ENCODE peak calls at places on chromosomes 11 and 22, in eight cellular contexts. X is suprapubic skin, T is AG04450, J is fibroblast of lung, Y is pancreas, W is kidney epithelial cell, G is adrenal gland, E is heart left ventricle. K is an unnamed sample.

GRCh38 chr11:69273571-69273970 is 20.4 kb upstream of the MYEOV start:
- DNase-seq in Y (no peak), G (no peak), X (no peak), J (no peak), W (no peak), E (no peak), T (no peak), K (no peak)

GRCh38 chr22:44219101-44219870 is 38.6 kb downstream of the PARVG start:
- DNase-seq in W (no peak), G (no peak), T (no peak), Y (peak; percentile 43), X (no peak), J (no peak), E (no peak), K (no peak)

GRCh38 chr11:66981976-66982578 is 7.0 kb downstream of the C11orf86 start:
- DNase-seq in Y (peak; percentile 74), J (peak; percentile 91), T (peak; percentile 65), X (peak; percentile 88), E (peak; percentile 90), W (peak; percentile 72), G (peak; percentile 97), K (peak; percentile 94)

GRCh38 chr11:105915036-105915435 is 107.0 kb downstream of the MSANTD4 start:
- DNase-seq in X (no peak), T (no peak), J (no peak), E (no peak), W (no peak), G (no peak), Y (no peak), K (no peak)

GRCh38 chr11:70420008-70420464 is 21.7 kb downstream of the CTTN start:
- DNase-seq in G (no peak), Y (no peak), X (no peak), J (peak; percentile 93), T (no peak), E (no peak), W (peak; percentile 42), K (no peak)

GRCh38 chr11:109960831-109961230 is 132.4 kb upstream of the ZC3H12C start:
- DNase-seq in E (peak; percentile 69), W (no peak), G (peak; percentile 94), Y (peak; percentile 68), J (peak; percentile 82), X (peak; percentile 81), T (peak; percentile 50), K (no peak)

GRCh38 chr11:126426820-126427749 is 71.6 kb downstream of the ST3GAL4 start:
- DNase-seq in E (no peak), T (no peak), J (no peak), W (peak; percentile 19), X (no peak), Y (no peak), G (peak; percentile 73), K (no peak)

GRCh38 chr11:32947985-32948384 is 55.4 kb downstream of the QSER1 start:
- DNase-seq in X (no peak), J (no peak), W (no peak), Y (no peak), E (no peak), G (no peak), T (no peak), K (no peak)

GRCh38 chr11:71266114-71266833 is 13.9 kb upstream of the SHANK2 start:
- DNase-seq in E (no peak), W (no peak), Y (no peak), J (no peak), G (no peak), T (no peak), X (peak; percentile 77), K (no peak)

GRCh38 chr11:121099885-121100284 is 1.2 kb upstream of the TECTA start:
- DNase-seq in E (no peak), T (peak; percentile 10), J (peak; percentile 41), Y (no peak), X (no peak), G (no peak), W (no peak), K (no peak)

GRCh38 chr11:87722756-87723599 is 452.3 kb downstream of the RAB38 start:
- DNase-seq in W (no peak), X (no peak), Y (no peak), E (no peak), J (peak; percentile 13), T (no peak), G (peak; percentile 40), K (peak; percentile 26)

GRCh38 chr22:45968003-45968650 is 8.8 kb downstream of the WNT7B start:
- DNase-seq in X (no peak), T (no peak), G (no peak), W (no peak), E (no peak), J (peak; percentile 84), Y (no peak), K (no peak)

GRCh38 chr22:45970709-45971388 is 6.1 kb downstream of the WNT7B start:
- DNase-seq in W (no peak), G (no peak), T (no peak), Y (no peak), E (no peak), X (no peak), J (peak; percentile 72), K (no peak)

GRCh38 chr22:45969801-45970464 is 7.0 kb downstream of the WNT7B start:
- DNase-seq in G (no peak), W (no peak), Y (no peak), E (no peak), T (no peak), X (no peak), J (peak; percentile 25), K (no peak)

GRCh38 chr22:45968751-45969413 is 8.1 kb downstream of the WNT7B start:
- DNase-seq in W (peak; percentile 81), J (peak; percentile 98), G (no peak), T (peak; percentile 66), X (no peak), E (no peak), Y (no peak), K (no peak)

DNA sequence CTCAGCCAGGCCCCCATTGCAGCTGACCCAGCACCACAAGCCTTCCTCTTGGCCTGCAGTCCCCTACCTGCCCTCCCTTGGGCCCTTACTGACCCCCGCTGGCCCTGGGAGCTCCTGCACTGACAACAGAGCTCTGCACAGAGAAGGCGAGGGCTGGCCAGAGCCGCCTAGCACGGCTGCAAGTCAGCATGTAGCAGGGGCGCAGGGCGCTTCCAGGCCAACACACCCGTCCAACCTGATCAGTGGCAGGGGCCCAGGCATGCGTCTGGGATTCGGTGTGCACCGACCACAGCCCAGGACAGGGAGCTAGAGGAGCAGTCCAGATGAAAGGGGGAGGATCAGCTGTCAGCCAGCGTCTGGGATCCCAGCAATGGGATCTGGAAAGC is 7.6 kb downstream of the WNT7B start:
- DNase-seq in W (no peak), G (no peak), X (no peak), E (no peak), Y (no peak), T (no peak), J (no peak), K (peak; percentile 47)
- H3K27me3 ChIP-seq in W (peaks cover 4% of the 10 kb centered on the region), G (peaks cover 56% of the 10 kb centered on the region), X (peaks cover 90% of the 10 kb centered on the region), E (peaks cover 43% of the 10 kb centered on the region), Y (no peaks in the 10 kb centered on the region), T (peaks cover 14% of the 10 kb centered on the region), J (peaks cover 29% of the 10 kb centered on the region), K (peaks cover 36% of the 10 kb centered on the region)

DNA sequence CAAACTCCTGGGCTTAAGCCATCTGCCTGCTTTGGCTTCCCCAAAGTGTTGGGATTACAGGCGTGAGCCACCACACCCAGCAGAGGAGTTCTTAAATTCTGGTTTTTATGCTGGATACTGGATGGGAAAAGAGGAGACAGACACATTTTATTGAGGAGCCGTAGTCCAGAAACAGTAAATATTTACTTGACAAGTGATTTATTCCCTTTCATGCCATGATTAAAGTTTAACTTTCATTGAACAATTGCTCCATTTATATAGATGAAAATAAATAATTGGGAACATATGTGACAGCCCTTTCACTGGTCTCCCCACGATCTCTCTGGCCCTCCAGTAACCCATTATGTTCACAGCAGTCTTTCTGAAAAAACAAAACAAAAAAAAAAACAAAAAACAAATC is 19.4 kb upstream of the GRK3 start:
- DNase-seq in E (no peak), G (no peak), T (no peak), J (no peak), W (no peak), X (no peak), Y (no peak), K (no peak)
- H3K4me3 ChIP-seq in E (no peak overlapping the region), G (no peak overlapping the region), T (no peak overlapping the region), J (no peak overlapping the region), W (no peak overlapping the region), X (no peak overlapping the region), Y (no peak overlapping the region), K (no peak overlapping the region)

GRCh38 chr11:129374081-129374992 is 1.3 kb upstream of the BARX2 start:
- DNase-seq in X (no peak), W (no peak), T (no peak), E (no peak), Y (peak; percentile 66), J (no peak), G (no peak), K (no peak)

GRCh38 chr11:129374993-129375721 is 491 bp upstream of the BARX2 start:
- DNase-seq in X (no peak), W (no peak), E (no peak), T (no peak), G (no peak), J (peak; percentile 16), Y (peak; percentile 79), K (no peak)

GRCh38 chr11:129377739-129378138 is 2.1 kb downstream of the BARX2 start:
- DNase-seq in G (no peak), J (no peak), E (no peak), T (no peak), Y (no peak), W (no peak), X (no peak), K (no peak)

GRCh38 chr11:129376658-129377341 is 1.2 kb downstream of the BARX2 start:
- DNase-seq in X (no peak), E (no peak), Y (no peak), T (no peak), J (no peak), W (no peak), G (no peak), K (no peak)

DNA sequence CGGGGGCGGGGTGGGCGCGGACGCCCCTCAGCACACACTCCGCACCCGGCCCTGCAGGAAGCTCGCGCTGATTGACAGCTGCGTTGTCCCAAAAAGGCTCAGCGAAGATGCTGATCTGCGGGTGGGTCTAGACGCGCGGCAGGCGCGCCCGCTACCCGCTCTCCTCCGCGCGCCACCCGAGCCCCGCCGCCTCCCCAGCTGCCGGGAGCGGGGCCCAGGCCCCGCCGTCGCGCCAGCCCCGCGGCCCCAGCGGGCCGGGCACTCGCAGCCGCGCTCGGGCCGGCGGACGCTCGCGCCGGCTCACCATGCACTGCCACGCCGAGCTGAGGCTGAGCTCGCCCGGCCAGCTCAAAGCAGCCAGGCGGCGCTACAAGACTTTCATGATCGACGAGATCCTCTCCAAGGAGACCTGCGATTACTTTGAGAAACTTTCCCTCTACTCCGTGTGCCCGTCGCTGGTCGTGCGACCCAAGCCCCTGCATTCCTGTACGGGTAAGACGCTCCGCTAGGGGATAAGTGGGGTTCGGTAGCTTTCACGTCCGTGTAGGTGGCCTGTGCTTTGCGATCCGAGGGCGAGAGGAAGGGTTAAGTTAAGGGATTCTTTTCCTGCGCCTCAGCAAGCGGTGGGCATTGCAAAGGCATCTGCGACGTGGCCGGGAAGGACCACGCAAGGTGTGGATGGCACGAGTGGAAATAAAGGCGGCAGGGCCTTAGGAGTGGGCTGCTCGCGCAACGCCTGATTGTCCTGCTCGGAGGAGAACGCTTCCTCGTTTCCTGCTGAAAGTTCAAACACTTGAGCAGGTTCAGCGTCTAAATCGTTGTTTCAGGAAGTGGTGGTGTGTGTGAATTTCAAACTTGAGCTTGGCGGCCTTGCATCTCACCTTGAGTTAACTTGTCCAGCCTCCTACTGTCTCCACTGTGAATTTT is at the start of gene BARX2:
- DNase-seq in X (no peak), G (peak; percentile 46), J (peak; percentile 66), W (peak; percentile 16), T (peak; percentile 11), Y (peak; percentile 80), E (peak; percentile 64), K (no peak)
- TF ChIP-seq CTCF in X (peak; percentile 31), G (peak; percentile 18), J (peak; percentile 70), W (peak; percentile 73), T (peak; percentile 53), Y (no peak), E (peak; percentile 35), K (no peak)

GRCh38 chr11:134041791-134042696 is 26.8 kb upstream of the JAM3 start:
- DNase-seq in T (no peak), Y (no peak), E (peak; percentile 56), G (no peak), J (no peak), W (no peak), X (no peak), K (no peak)
- H3K27me3 ChIP-seq in T (no peaks in the 10 kb centered on the region), Y (no peaks in the 10 kb centered on the region), E (no peaks in the 10 kb centered on the region), G (no peaks in the 10 kb centered on the region), J (peaks cover 4% of the 10 kb centered on the region), W (peaks cover 24% of the 10 kb centered on the region), X (no peaks in the 10 kb centered on the region), K (no peaks in the 10 kb centered on the region)

K was measured in BE2C.